ENCODE peak calls at places on chromosomes 4 and X, in four cellular contexts. E, A, H and D are unnamed samples.

GRCh38 chrX:12956704-12957541 is 18.0 kb upstream of the TMSB4X start:
- DNase-seq in E (no peak), A (peak), H (no peak), D (peak)

GRCh38 chrX:55841962-55842752 is 124.6 kb downstream of the RRAGB start:
- DNase-seq in E (no peak), A (no peak), H (no peak), D (no peak)

GRCh38 chr4:146245899-146246298 is 31.6 kb downstream of the REELD1 start:
- DNase-seq in E (no peak), A (no peak), H (no peak), D (no peak)

GRCh38 chr4:115851918-115852766 is 738.7 kb upstream of the NDST4 start:
- DNase-seq in E (peak), A (no peak), H (no peak), D (peak)

GRCh38 chrX:69093960-69094935 is 71.0 kb downstream of the PJA1 start:
- DNase-seq in E (peak), A (no peak), H (no peak), D (peak)

GRCh38 chrX:43557792-43558191 is 98.3 kb upstream of the MAOA start:
- DNase-seq in E (peak), A (peak), H (peak), D (peak)

GRCh38 chrX:49221868-49222267 is 11.3 kb downstream of the CACNA1F start:
- DNase-seq in E (no peak), A (no peak), H (no peak), D (no peak)

GRCh38 chrX:40721489-40722106 is 13.7 kb downstream of the MED14 start:
- DNase-seq in E (no peak), A (no peak), H (no peak), D (no peak)

GRCh38 chr4:53068755-53069154 is 206.6 kb downstream of the RASL11B start:
- DNase-seq in E (no peak), A (no peak), H (no peak), D (no peak)

GRCh38 chrX:136200466-136200865 is 50.7 kb downstream of the MAP7D3 start:
- DNase-seq in E (no peak), A (no peak), H (no peak), D (peak)

GRCh38 chr4:4868506-4869379 is 9.3 kb downstream of the MSX1 start:
- DNase-seq in E (no peak), A (no peak), H (no peak), D (peak)

GRCh38 chr4:140149851-140150635 is 3.9 kb downstream of the MAML3 start:
- DNase-seq in E (peak), A (peak), H (peak), D (peak)

GRCh38 chrX:133440081-133440796 is 24.9 kb upstream of the GPC4 start:
- DNase-seq in E (no peak), A (no peak), H (no peak), D (peak)

GRCh38 chrX:24282381-24283121 is 31.3 kb downstream of the SUPT20HL2 start:
- DNase-seq in E (peak), A (no peak), H (no peak), D (no peak)

GRCh38 chrX:18041656-18042055 is 179.0 kb downstream of the BEND2 start:
- DNase-seq in E (no peak), A (no peak), H (no peak), D (no peak)

GRCh38 chr4:102614801-102615200 is 113.6 kb downstream of the NFKB1 start:
- DNase-seq in E (no peak), A (peak), H (no peak), D (no peak)

GRCh38 chr4:3387943-3388348 is 53.8 kb upstream of the HGFAC start:
- DNase-seq in E (peak), A (no peak), H (peak), D (no peak)

GRCh38 chr4:113825272-113825671 is 63.7 kb upstream of the CAMK2D start:
- DNase-seq in E (no peak), A (no peak), H (no peak), D (no peak)

GRCh38 chr4:110793890-110794588 is 171.2 kb upstream of the PITX2 start:
- DNase-seq in E (no peak), A (no peak), H (no peak), D (peak)